ENCODE peak calls at places on chromosomes 4 and X, in six cellular contexts. M is CD8-positive, alpha-beta T cell; X is A549; D is ovary; E is tibial nerve; I is small intestine. Y is an unnamed sample.

GRCh38 chr4:5101571-5101970 is 50.3 kb downstream of the STK32B start:
- DNase-seq in M (no peak), I (no peak), E (no peak), X (no peak), D (no peak), Y (no peak)

GRCh38 chr4:52199574-52200338 is 148.7 kb downstream of the SPATA18 start:
- DNase-seq in M (no peak), X (peak; percentile 75), I (no peak), D (no peak), E (no peak), Y (no peak)

GRCh38 chrX:19334945-19335626 is 8.6 kb upstream of the PDHA1 start:
- DNase-seq in E (no peak), D (no peak), M (no peak), I (peak; percentile 31), X (peak; percentile 89), Y (no peak)

GRCh38 chrX:52271212-52271611 is 86.5 kb downstream of the MAGED4 start:
- DNase-seq in E (no peak), M (no peak), D (no peak), I (peak; percentile 0), X (peak; percentile 25), Y (peak; percentile 45)

GRCh38 chr4:100372432-100372831 is 145.4 kb downstream of the EMCN start:
- DNase-seq in M (no peak), I (no peak), X (peak; percentile 4), D (no peak), E (no peak), Y (no peak)

GRCh38 chr4:15003891-15004700 is 1.8 kb downstream of the CPEB2 start:
- DNase-seq in X (no peak), M (peak; percentile 20), I (peak; percentile 46), E (peak; percentile 27), D (peak; percentile 33), Y (peak; percentile 94)

GRCh38 chr4:54277691-54278090 is 48.6 kb downstream of the PDGFRA start:
- DNase-seq in M (no peak), I (no peak), X (no peak), D (no peak), E (no peak), Y (no peak)

GRCh38 chr4:118396881-118397666 is 44.3 kb upstream of the PRSS12 start:
- DNase-seq in D (no peak), M (no peak), E (no peak), I (no peak), X (no peak), Y (no peak)

GRCh38 chrX:48468693-48469691 is 1.1 kb downstream of the SLC38A5 start:
- DNase-seq in I (no peak), E (no peak), M (no peak), X (no peak), D (no peak), Y (no peak)

GRCh38 chr4:128244379-128244778 is 43.2 kb downstream of the PGRMC2 start:
- DNase-seq in E (no peak), X (no peak), M (no peak), I (no peak), D (no peak), Y (no peak)

GRCh38 chrX:13346646-13347045 is 26.8 kb upstream of the ATXN3L start:
- DNase-seq in I (no peak), E (no peak), M (no peak), X (no peak), D (no peak), Y (no peak)

GRCh38 chrX:20454117-20454516 is 187.4 kb upstream of the RPS6KA3 start:
- DNase-seq in M (no peak), D (no peak), X (no peak), I (no peak), E (no peak), Y (no peak)

GRCh38 chr4:123705419-123705818 is 308.8 kb downstream of the SPRY1 start:
- DNase-seq in I (no peak), M (no peak), D (no peak), X (no peak), E (no peak), Y (no peak)

GRCh38 chrX:24498181-24498580 is 33.1 kb downstream of the PDK3 start:
- DNase-seq in X (peak; percentile 51), I (peak; percentile 53), D (no peak), E (peak; percentile 13), M (no peak), Y (no peak)

GRCh38 chr4:144644368-144645101 is 1.4 kb upstream of the HHIP start:
- DNase-seq in M (no peak), X (no peak), I (no peak), D (no peak), E (no peak), Y (no peak)

GRCh38 chr4:48902266-48902665 is 4.3 kb downstream of the OCIAD2 start:
- DNase-seq in E (no peak), X (peak; percentile 46), D (no peak), I (peak; percentile 62), M (no peak), Y (no peak)

GRCh38 chrX:48792219-48792618 is 5.8 kb downstream of the GATA1 start:
- DNase-seq in X (no peak), M (no peak), E (no peak), D (no peak), I (no peak), Y (no peak)

GRCh38 chr4:162162672-162163071 is 1.1 kb downstream of the FSTL5 start:
- DNase-seq in M (no peak), X (no peak), D (no peak), I (no peak), E (no peak), Y (no peak)

GRCh38 chrX:45070116-45071007 is 130.3 kb downstream of the DIPK2B start:
- DNase-seq in I (peak; percentile 19), E (no peak), X (peak; percentile 70), M (no peak), D (no peak), Y (no peak)

GRCh38 chrX:47958943-47959342 is 44.8 kb downstream of the ZNF182 start:
- DNase-seq in E (no peak), D (no peak), I (peak; percentile 21), X (no peak), M (no peak), Y (no peak)

GRCh38 chr4:106618920-106619319 is 250.3 kb upstream of the GIMD1 start:
- DNase-seq in D (no peak), I (no peak), X (no peak), E (no peak), M (no peak), Y (no peak)

GRCh38 chrX:110167952-110168451 is 149.9 kb downstream of the AMMECR1 start:
- DNase-seq in M (peak; percentile 5), E (no peak), I (peak; percentile 3), X (peak; percentile 32), D (no peak), Y (peak; percentile 24)

GRCh38 chr4:30721353-30722091 is 1.4 kb downstream of the PCDH7 start:
- DNase-seq in M (no peak), E (no peak), X (peak; percentile 12), I (peak; percentile 42), D (peak; percentile 18), Y (peak; percentile 90)

GRCh38 chrX:14508025-14508690 is 21.2 kb upstream of the GLRA2 start:
- DNase-seq in D (no peak), M (no peak), X (no peak), E (no peak), I (no peak), Y (no peak)

GRCh38 chr4:124867551-124867950 is 155.0 kb upstream of the ANKRD50 start:
- DNase-seq in D (no peak), X (no peak), M (no peak), I (no peak), E (no peak), Y (no peak)

GRCh38 chrX:78643106-78643505 is 16.0 kb downstream of the RTL3 start:
- DNase-seq in I (no peak), D (no peak), X (no peak), M (no peak), E (no peak), Y (no peak)

GRCh38 chr4:157992038-157992706 is 180.7 kb downstream of the GASK1B start:
- DNase-seq in I (peak; percentile 79), D (no peak), X (peak; percentile 68), E (no peak), M (no peak), Y (no peak)
- H3K4me3 ChIP-seq in I (no peak overlapping the region), D (peak overlapping the region; percentile 34), X (peak overlapping the region; percentile 23), E (peak overlapping the region; percentile 32), M (no peak overlapping the region), Y (no peak overlapping the region)

DNA sequence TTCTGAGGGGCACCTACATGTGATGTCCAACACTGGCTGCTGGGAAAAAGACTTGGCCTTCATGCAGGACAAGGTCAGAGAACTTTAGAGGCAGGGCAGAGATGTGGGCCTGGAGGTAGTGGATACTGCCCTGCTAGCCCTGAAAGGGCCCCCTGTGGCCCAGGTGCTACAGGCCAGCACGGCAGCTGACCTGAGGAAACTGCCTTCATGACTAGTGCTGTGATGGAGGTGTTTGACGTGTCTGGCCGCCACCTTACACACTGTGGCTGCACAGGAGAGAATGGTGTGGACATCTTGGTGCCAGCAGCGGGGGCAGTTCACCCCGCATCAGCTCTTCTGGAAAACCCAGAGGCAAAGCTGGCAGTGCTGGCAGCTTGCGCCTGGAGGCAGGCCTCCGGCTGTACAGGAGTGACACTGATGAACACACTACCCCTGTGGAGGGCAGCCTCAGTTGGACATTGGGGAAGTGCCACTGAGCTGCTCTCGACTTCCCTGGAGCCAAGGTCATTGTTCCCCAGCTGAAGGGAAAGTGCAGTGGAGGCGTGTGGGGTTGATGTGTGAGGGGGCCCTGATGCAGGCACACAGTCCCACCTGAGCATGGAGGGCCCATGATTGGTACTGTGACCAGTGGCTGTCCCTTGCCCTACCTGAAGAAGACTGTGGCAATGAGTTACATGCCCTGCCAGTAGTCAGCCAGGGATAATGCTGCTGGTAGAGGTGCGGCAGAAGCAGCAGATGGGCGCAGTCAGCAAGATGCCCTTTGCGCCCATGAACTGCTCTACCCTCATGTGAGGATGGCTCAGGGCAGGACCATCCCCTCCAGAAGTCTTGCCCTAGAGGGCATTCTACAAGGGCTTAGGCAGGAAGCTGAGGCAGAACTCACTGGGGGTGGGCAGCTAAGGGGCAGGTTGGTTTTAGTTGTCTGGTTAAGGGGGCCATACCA is 36.9 kb downstream of the COQ2 start:
- DNase-seq in X (no peak), M (no peak), E (no peak), I (no peak), D (no peak), Y (no peak)
- H3K27ac ChIP-seq in X (no peak overlapping the region), M (no peak overlapping the region), E (no peak overlapping the region), I (no peak overlapping the region), D (no peak overlapping the region), Y (no peak overlapping the region)

DNA sequence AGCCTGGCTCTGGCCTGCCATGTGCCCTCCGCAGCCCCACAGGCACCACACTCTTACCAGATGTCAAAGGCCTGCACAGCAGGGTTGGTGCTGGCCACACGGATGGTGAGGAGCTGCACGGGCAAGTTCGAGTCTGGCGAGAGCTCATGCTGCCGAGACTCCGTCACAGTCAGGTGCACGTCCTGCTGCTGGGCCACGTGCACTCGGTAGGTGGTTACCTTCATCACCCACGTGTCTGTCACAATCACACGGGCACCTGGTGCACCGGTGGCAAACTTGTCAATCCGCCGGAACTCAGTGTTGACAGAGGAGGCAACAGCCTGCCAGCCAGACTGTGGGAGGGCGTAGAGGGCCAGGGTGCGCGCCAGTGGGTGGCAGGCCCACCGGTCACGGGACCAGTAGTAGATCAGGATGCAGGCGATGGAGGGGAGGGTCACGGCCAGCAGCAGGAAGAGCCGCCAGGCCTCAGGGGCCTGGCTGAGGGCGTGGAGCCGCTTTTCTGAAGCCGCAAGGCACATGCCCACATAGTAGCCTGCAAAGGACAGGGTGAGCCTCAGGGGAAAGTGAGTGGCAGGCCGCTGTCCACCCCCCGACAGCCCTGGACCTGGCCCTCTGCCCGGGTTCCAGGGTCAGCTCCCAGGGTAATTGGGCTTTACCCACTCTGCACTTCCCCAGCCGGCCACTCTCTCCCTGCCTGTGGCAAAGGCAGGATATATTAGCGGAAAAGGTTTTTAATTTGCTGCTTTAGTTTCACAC is 2.9 kb downstream of the TMEM129 start:
- DNase-seq in E (no peak), M (no peak), X (no peak), I (no peak), D (no peak), Y (peak; percentile 72)
- H3K4me1 ChIP-seq in E (peaks cover 23% of the 10 kb centered on the region), M (peaks cover 45% of the 10 kb centered on the region), X (peaks cover 31% of the 10 kb centered on the region), I (peaks cover 3% of the 10 kb centered on the region), D (peaks cover 11% of the 10 kb centered on the region), Y (peaks cover 40% of the 10 kb centered on the region)

GRCh38 chr4:39406763-39407583 is at the start of gene KLB:
- DNase-seq in E (no peak), I (peak; percentile 91), M (no peak), X (peak; percentile 59), D (no peak), Y (no peak)
- H3K4me3 ChIP-seq in E (no peak within 1 kb of the TSS), I (no peak within 1 kb of the TSS), M (no peak within 1 kb of the TSS), X (peak within 1 kb of the TSS; percentile 36), D (no peak within 1 kb of the TSS), Y (no peak within 1 kb of the TSS)